ENCODE peak calls at places on chromosomes 5 and 9, in five cellular contexts. O is stomach, L is A549, R is sigmoid colon, Q is K562. B is an unnamed sample. For H3K4me1, the result is how much of the 10 kb centered on the place peaks cover.

GRCh38 chr9:94772654-94773303 is 46.3 kb downstream of the AOPEP start:
- DNase-seq in Q (no peak), L (no peak), O (no peak), R (no peak), B (no peak)

GRCh38 chr5:619444-619843 is 7.3 kb downstream of the CEP72 start:
- DNase-seq in L (no peak), O (no peak), Q (no peak), R (peak), B (peak)

GRCh38 chr9:131624636-131625241 is 79.4 kb downstream of the PRRT1B start:
- DNase-seq in Q (no peak), L (no peak), R (no peak), O (no peak), B (no peak)

GRCh38 chr9:87395804-87396458 is 101.7 kb upstream of the DAPK1 start:
- DNase-seq in O (peak), L (peak), R (no peak), Q (no peak), B (no peak)

GRCh38 chr5:151581841-151582583 is 9.1 kb downstream of the FAT2 start:
- DNase-seq in R (no peak), L (no peak), Q (no peak), O (no peak), B (no peak)

GRCh38 chr9:131817627-131818026 is 77.8 kb upstream of the RAPGEF1 start:
- DNase-seq in Q (no peak), R (no peak), O (no peak), L (peak), B (no peak)

GRCh38 chr9:33168941-33169544 is 1.9 kb upstream of the B4GALT1 start:
- DNase-seq in R (no peak), O (no peak), L (no peak), Q (no peak), B (no peak)

GRCh38 chr9:99859395-99859980 is 37.8 kb downstream of the NR4A3 start:
- DNase-seq in Q (no peak), L (no peak), O (no peak), R (no peak), B (no peak)

GRCh38 chr5:113663879-113664278 is 150.4 kb downstream of the YTHDC2 start:
- DNase-seq in L (peak), O (peak), Q (no peak), R (no peak), B (no peak)

GRCh38 chr9:750264-750967 is 91.1 kb upstream of the DMRT1 start:
- DNase-seq in O (no peak), L (no peak), R (peak), Q (no peak), B (no peak)

GRCh38 chr5:74875994-74876791 is 10.0 kb upstream of the FAM169A start:
- DNase-seq in L (no peak), O (no peak), R (no peak), Q (no peak), B (no peak)

GRCh38 chr5:74877624-74878304 is 11.6 kb upstream of the FAM169A start:
- DNase-seq in Q (no peak), L (no peak), O (no peak), R (no peak), B (no peak)

GRCh38 chr5:74870299-74871067 is 4.3 kb upstream of the FAM169A start:
- DNase-seq in Q (no peak), R (no peak), L (no peak), O (no peak), B (no peak)

DNA sequence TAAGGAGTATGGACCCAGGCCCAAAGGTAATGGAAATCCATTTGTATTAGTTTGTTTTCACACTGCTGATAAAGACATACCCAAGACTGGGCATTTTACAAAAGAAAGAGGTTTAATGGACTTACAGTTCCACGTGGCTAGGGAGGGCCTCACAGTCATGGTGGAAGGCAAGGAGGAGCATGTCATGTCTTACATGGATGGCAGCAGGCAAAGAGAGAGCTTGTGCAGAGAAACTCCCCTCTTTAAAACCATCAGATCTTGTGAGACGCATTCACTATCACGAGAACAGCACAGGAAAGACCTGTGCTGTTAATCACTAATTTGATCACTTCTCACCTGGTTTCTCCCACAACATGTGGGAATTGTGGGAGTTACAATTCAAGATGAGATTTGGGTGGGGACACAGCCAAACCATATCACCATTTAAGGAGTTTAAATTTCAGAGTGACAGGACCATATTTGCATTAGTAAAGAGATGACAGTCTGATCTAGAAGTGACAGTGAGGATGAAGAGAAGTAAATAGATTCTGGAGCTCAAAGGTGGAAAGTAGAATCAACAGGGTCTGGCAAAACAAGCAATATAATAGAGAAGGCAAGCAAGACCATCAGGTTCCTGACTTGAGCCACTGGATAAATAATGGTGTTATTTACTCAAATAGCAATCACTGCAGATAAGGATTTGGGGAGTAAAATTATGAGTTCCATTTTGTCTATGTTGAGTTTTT is 7.5 kb upstream of the FAM169A start:
- DNase-seq in Q (no peak), L (no peak), O (no peak), R (no peak), B (no peak)
- TF ChIP-seq EP300 in Q (no peak), L (no peak), O (no peak), R (no peak), B (no peak)

DNA sequence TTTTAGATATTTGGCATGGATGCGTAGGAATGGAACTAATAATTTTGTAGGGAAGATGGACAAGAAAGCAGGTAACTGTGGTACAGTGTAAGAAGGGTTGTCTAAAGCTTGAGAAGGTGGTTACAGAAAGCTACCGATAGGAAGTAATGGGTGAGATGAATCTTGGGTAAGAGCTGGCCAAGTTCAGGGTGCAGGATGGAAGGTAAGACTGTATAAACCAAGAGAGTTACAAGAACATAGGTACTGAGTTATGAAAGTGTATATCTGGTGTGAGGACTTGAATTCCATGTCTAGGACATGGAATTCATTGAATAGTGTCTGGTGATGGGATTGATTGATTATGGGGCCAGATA is 1.4 kb downstream of the MCCC2 start:
- DNase-seq in Q (no peak), O (no peak), L (no peak), R (no peak), B (no peak)
- TF ChIP-seq POLR2A in Q (no peak), O (no peak), L (no peak), R (no peak), B (no peak)

GRCh38 chr5:150508021-150508640 is at the start of gene NDST1:
- DNase-seq in R (no peak), O (no peak), Q (no peak), L (no peak), B (no peak)
- H3K4me1 ChIP-seq in R (half or more), O (half or more), Q (under half), L (half or more), B (half or more)

GRCh38 chr5:139438707-139439012 is 665 bp downstream of the DNAJC18 start:
- DNase-seq in O (no peak), Q (no peak), L (no peak), R (peak), B (no peak)

GRCh38 chr5:139443766-139444473 is 4.6 kb upstream of the DNAJC18 start:
- DNase-seq in Q (no peak), O (no peak), L (no peak), R (peak), B (no peak)

GRCh38 chr5:139435676-139436075 is 3.6 kb downstream of the DNAJC18 start:
- DNase-seq in O (no peak), L (no peak), Q (no peak), R (no peak), B (no peak)

GRCh38 chr5:139439013-139439903 is at the start of gene DNAJC18:
- DNase-seq in R (peak), O (peak), Q (peak), L (peak), B (peak)
- TF ChIP-seq EP300 in R (no peak), O (no peak), Q (no peak), L (no peak), B (no peak)

DNA sequence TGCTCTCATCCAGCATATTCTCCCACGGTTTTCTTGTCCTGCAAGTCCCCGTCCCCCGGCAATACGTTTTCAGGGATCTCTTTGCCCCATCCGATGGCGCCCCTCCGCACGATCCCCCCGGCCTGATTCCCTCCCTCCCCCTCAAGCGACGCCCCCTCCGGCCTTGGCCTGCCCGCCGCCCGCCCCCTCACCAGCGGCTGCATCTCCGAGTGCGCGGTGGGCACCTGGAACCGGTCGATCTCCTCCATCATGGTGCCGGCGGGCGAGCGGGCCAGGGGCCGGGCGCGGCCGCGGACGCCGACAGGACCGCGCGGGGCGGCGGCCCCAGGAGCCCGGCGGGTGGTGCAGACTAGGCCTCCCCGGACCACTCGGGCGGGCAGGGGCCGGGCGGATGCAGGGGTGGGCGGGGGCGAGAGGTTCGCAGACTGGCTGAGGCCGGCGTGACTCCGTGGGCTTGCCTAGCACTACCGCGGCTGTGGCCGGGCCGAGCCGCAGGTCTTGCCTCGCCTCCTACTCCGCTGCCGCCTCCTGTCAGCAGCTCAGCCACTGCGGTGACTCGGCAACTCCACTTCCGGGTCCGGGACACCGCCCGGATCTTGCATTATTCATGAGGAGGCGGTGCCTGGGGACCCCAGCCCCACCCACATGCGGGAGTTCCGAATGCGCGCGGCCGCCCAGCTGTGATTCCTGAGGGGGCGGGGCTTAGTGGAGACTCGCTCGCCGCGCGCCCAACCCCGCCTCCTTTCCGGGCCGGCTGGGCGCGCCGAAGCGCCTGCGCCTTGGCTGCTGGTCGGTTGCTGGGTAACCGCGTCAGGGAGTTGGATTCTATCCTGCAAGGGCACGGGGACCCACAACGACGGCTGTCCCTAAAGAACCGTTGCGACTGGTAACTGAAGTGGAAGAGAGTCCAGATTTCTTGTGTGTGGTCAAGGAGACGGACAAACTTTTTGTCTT is at the start of the genes DNAI1 and FAM219A:
- DNase-seq in L (peak), Q (peak), O (peak), R (peak), B (peak)
- TF ChIP-seq POLR2A in L (peak), Q (peak), O (no peak), R (peak), B (peak)

DNA sequence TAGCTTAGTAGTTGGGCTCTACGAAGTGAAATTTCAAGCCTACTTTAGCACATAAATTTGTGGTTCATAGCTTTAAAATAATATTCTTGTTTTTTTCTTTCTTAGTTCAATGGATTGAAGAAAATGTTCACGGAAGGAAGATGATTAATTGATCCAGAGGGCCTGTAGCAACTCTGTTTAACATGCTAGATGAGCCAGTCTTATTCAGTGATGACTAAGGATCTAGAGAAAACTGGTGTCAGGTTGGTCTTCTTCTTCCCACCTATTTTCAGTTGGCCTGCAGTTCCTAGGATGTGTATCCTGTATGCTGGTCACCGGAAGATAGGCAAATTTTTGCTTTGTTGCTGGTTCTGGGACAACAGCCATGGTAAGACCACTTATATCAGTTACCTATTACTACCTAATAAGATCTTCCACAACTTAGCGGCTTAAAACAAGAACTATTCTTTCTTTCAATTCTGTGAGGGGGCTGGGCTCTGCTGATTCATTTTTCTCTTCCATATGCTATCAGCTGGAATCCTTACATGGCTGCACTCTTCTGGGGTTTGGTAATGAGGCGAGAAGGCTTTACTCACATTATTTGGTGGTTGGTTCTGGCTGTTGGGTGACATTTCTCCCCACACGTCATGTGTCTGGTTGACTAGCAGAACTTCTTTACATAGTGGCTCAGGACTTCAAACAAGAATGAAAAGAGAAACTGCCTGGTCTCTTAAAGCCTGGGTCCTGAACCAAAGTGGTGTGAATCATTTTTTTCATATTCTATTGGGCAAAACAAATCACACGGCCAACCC is 182.7 kb upstream of the ACTBL2 start:
- DNase-seq in R (no peak), Q (no peak), L (no peak), O (no peak), B (no peak)
- H3K4me1 ChIP-seq in R (under half), Q (under half), L (under half), O (under half), B (under half)

DNA sequence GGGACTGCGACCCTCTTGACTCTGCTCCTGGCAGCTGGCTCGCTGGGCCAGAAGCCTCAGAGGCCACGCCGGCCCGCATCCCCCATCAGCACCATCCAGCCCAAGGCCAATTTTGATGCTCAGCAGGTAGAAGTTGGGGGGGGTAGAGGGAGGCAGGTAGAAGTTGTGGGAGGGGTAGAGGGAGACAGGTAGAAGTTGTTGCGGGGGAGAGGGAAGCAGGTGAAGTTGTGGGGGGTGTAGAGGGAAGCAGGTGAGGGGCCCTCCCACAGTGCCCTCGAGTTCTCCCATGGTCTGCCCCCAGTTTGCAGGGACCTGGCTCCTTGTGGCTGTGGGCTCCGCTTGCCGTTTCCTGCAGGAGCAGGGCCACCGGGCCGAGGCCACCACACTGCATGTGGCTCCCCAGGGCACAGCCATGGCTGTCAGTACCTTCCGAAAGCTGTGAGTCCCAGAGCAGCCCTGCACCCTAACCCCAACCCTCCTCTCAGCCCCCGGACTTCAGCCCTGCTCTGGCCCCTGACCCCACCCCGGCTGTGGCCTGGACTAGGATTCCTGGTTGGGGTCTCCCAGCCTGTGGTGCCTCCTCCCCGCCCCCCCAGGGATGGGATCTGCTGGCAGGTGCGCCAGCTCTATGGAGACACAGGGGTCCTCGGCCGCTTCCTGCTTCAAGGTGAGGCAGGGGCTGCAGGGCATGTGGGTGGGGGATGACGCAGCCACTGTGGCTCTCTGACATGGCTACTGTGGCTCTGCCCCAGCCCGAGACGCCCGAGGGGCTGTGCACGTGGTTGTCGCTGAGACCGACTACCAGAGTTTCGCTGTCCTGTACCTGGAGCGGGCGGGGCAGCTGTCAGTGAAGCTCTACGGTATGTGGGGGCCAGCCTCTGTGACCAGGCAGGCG is 537 bp downstream of the C8G start:
- DNase-seq in O (no peak), R (peak), L (no peak), Q (no peak), B (no peak)
- TF ChIP-seq EP300 in O (no peak), R (no peak), L (no peak), Q (no peak), B (no peak)

DNA sequence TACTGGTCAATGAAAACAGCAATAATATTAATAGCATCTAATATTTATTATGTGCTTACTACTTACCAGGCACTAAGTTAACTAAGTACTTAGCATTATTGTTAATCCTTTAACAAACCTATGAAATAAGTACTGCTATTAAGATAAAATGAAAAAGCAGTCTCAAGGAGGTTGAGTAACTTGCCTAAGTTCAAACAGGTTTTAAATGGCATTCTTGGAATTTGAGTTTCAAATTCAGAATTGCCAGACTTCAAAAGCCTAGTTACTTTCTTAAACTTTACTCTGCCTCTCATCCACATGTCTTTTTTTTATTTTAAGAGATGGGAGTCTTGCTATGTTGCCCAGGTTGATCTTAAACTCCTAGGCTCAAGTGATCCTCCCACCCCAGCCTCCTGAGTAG is 16.0 kb downstream of the LEAP2 start:
- DNase-seq in Q (no peak), L (no peak), R (no peak), O (no peak), B (no peak)
- TF ChIP-seq POLR2A in Q (no peak), L (no peak), R (no peak), O (no peak), B (no peak)

B was measured in ovary.